ENCODE peak calls at places on chromosome 2, in seven cellular contexts. W, A, G, X, B, J and T are unnamed samples.

GRCh38 chr2:173708757-173709156 is 256.4 kb downstream of the SP3 start:
- DNase-seq in W (no peak), G (peak), J (peak), A (no peak), X (no peak), B (no peak), T (no peak)

GRCh38 chr2:62505109-62505508 is 886 bp downstream of the TMEM17 start:
- DNase-seq in W (no peak), G (no peak), X (no peak), J (no peak), B (no peak), A (no peak), T (no peak)

GRCh38 chr2:37711831-37712230 is 40.4 kb upstream of the CDC42EP3 start:
- DNase-seq in X (no peak), B (no peak), W (no peak), J (no peak), G (no peak), A (no peak), T (no peak)

GRCh38 chr2:232327089-232328037 is 51.2 kb upstream of the ALPP start:
- DNase-seq in J (peak), B (no peak), G (peak), X (peak), W (peak), A (peak), T (peak)

GRCh38 chr2:230956827-230957755 is 32.0 kb upstream of the GPR55 start:
- DNase-seq in A (peak), G (peak), X (peak), B (peak), J (peak), W (peak), T (peak)

GRCh38 chr2:181483221-181483620 is 26.0 kb downstream of the ITGA4 start:
- DNase-seq in W (no peak), B (no peak), G (no peak), X (no peak), A (no peak), J (no peak), T (no peak)

GRCh38 chr2:236512902-236513433 is 56.7 kb upstream of the ACKR3 start:
- DNase-seq in G (peak), X (peak), B (peak), J (peak), A (peak), W (peak), T (peak)

GRCh38 chr2:202944403-202944802 is 32.3 kb downstream of the CARF start:
- DNase-seq in J (no peak), W (no peak), G (no peak), X (no peak), B (no peak), A (no peak), T (no peak)

GRCh38 chr2:119943058-119943457 is 69.8 kb upstream of the EPB41L5 start:
- DNase-seq in J (no peak), X (no peak), W (no peak), G (no peak), B (no peak), A (no peak), T (no peak)

GRCh38 chr2:160282063-160282580 is 82.0 kb upstream of the ITGB6 start:
- DNase-seq in J (no peak), A (no peak), G (no peak), W (no peak), B (no peak), X (no peak), T (no peak)

GRCh38 chr2:41182961-41183360 is 731.1 kb upstream of the SLC8A1 start:
- DNase-seq in X (no peak), A (no peak), W (no peak), G (no peak), B (no peak), J (no peak), T (no peak)

GRCh38 chr2:164818149-164819136 is 23.2 kb downstream of the COBLL1 start:
- DNase-seq in A (peak), W (no peak), X (no peak), B (no peak), J (no peak), G (no peak), T (no peak)

GRCh38 chr2:200189964-200190363 is 116.5 kb upstream of the SPATS2L start:
- DNase-seq in G (no peak), B (no peak), W (no peak), J (no peak), A (no peak), X (no peak), T (no peak)

GRCh38 chr2:216590780-216591179 is 42.4 kb upstream of the IGFBP2 start:
- DNase-seq in J (peak), W (no peak), B (no peak), X (peak), G (peak), A (peak), T (no peak)

GRCh38 chr2:15797231-15797945 is 143.0 kb upstream of the MYCN start:
- DNase-seq in A (no peak), W (no peak), B (no peak), J (no peak), G (no peak), X (no peak), T (no peak)

GRCh38 chr2:196171946-196172345 is 568 bp upstream of the STK17B start:
- DNase-seq in G (no peak), B (no peak), J (no peak), A (no peak), W (no peak), X (no peak), T (no peak)

GRCh38 chr2:29719626-29720025 is 201.8 kb downstream of the ALK start:
- DNase-seq in W (no peak), G (no peak), J (no peak), B (no peak), A (no peak), X (no peak), T (no peak)

GRCh38 chr2:98570356-98570755 is 38.0 kb downstream of the COA5 start:
- DNase-seq in J (no peak), A (no peak), G (no peak), X (no peak), B (no peak), W (no peak), T (peak)

GRCh38 chr2:168545439-168546082 is 89.5 kb downstream of the CERS6 start:
- DNase-seq in G (no peak), W (peak), X (no peak), J (peak), B (no peak), A (no peak), T (no peak)

GRCh38 chr2:21438949-21439348 is 315.2 kb downstream of the TDRD15 start:
- DNase-seq in J (no peak), A (peak), G (peak), W (no peak), B (no peak), X (peak), T (no peak)

GRCh38 chr2:204948364-204948763 is 403.1 kb downstream of the PARD3B start:
- DNase-seq in G (no peak), A (no peak), B (no peak), J (no peak), W (no peak), X (no peak), T (no peak)

GRCh38 chr2:132929786-132930185 is 259.8 kb upstream of the LYPD1 start:
- DNase-seq in X (peak), G (no peak), W (no peak), B (no peak), A (no peak), J (no peak), T (no peak)

GRCh38 chr2:105653313-105653712 is 91.4 kb upstream of the NCK2 start:
- DNase-seq in W (no peak), X (no peak), A (no peak), G (no peak), J (no peak), B (no peak), T (no peak)

GRCh38 chr2:195561205-195562032 is 95.6 kb upstream of the SLC39A10 start:
- DNase-seq in J (no peak), A (no peak), W (no peak), G (no peak), X (no peak), B (peak), T (no peak)

GRCh38 chr2:26850565-26850964 is 2.6 kb downstream of the DPYSL5 start:
- DNase-seq in B (no peak), X (no peak), J (no peak), G (no peak), A (no peak), W (no peak), T (no peak)

GRCh38 chr2:169828141-169828811 is 1.0 kb downstream of the UBR3 start:
- DNase-seq in X (peak), J (peak), G (peak), B (peak), W (no peak), A (peak), T (no peak)

GRCh38 chr2:226721541-226721940 is 78.1 kb downstream of the IRS1 start:
- DNase-seq in J (peak), G (no peak), A (peak), X (peak), B (no peak), W (no peak), T (no peak)

GRCh38 chr2:193502363-193503035 is 1307.8 kb upstream of the TMEFF2 start:
- DNase-seq in J (no peak), G (no peak), X (peak), B (no peak), W (no peak), A (no peak), T (no peak)

GRCh38 chr2:28263690-28264089 is 129.0 kb upstream of the FOSL2 start:
- DNase-seq in B (no peak), J (no peak), G (no peak), W (no peak), A (no peak), X (no peak), T (no peak)

GRCh38 chr2:149050188-149050587 is 11.7 kb downstream of the LYPD6B start:
- DNase-seq in J (no peak), A (no peak), B (peak), W (no peak), G (no peak), X (no peak), T (no peak)

GRCh38 chr2:229852565-229852964 is 69.2 kb downstream of the TRIP12 start:
- DNase-seq in W (no peak), B (peak), J (peak), G (peak), X (peak), A (peak), T (peak)

GRCh38 chr2:575030-575727 is 102.0 kb downstream of the TMEM18 start:
- DNase-seq in X (no peak), J (no peak), A (no peak), W (no peak), B (no peak), G (no peak), T (no peak)

GRCh38 chr2:41434991-41435390 is 612.8 kb upstream of the PKDCC start:
- DNase-seq in A (no peak), X (no peak), B (no peak), G (no peak), J (no peak), W (no peak), T (no peak)

GRCh38 chr2:197209274-197209673 is 101.3 kb downstream of the ANKRD44 start:
- DNase-seq in W (no peak), B (no peak), X (no peak), G (no peak), J (no peak), A (no peak), T (no peak)

GRCh38 chr2:197208841-197209240 is 101.7 kb downstream of the ANKRD44 start:
- DNase-seq in J (no peak), W (no peak), G (no peak), A (no peak), X (no peak), B (no peak), T (no peak)

GRCh38 chr2:197208029-197208428 is 102.6 kb downstream of the ANKRD44 start:
- DNase-seq in W (no peak), A (no peak), B (no peak), J (no peak), X (no peak), G (no peak), T (no peak)

GRCh38 chr2:197210450-197210849 is 100.1 kb downstream of the ANKRD44 start:
- DNase-seq in A (no peak), G (no peak), B (no peak), X (no peak), W (no peak), J (no peak), T (no peak)

GRCh38 chr2:197209742-197210408 is 100.7 kb downstream of the ANKRD44 start:
- DNase-seq in G (no peak), A (no peak), X (no peak), B (peak), W (no peak), J (no peak), T (no peak)
- TF ChIP-seq POLR2A in G (no peak), A (no peak), X (no peak), B (no peak), W (no peak), J (no peak), T (no peak)

GRCh38 chr2:95024960-95025405 is 525 bp upstream of the MAL start:
- DNase-seq in B (no peak), G (no peak), X (no peak), J (no peak), W (no peak), A (no peak), T (no peak)
- H3K27ac ChIP-seq in B (no peak), G (no peak), X (no peak), J (no peak), W (no peak), A (no peak), T (no peak)

DNA sequence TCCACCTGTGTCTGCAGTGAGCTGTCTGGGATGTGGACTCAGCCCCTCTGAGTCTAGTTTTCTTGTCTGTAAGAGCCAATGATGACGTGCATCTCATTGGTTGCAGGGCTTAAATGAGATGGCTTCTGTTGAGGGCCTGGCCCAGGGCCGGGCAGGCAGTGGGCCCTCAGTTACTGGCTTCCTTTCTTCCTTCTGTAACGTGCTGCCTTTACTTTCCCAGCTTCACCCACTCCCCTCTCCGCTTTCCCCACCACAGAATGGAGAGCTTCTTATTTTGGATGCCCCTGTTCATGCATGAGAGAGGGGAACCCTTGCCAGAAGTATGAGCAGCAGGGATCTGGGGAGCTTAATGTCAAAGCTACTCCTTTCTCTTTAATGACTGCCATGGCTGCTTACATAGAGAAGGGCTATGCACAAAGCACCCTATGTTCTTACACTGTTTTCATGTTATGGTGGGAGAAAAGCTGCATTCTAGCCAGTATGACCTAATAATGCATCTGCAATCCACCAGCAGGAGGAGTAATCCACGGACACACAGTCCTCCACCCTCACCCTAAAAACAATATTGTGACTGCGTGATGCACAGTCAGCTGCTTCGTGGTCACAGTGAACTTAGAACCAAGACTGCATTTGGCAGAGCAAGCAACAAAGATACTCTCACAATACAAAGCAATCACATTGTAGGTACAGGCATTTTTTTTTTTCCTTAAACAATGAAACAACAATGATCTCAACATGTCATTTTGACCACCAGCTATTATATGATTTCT is 37.2 kb downstream of the CREG2 start:
- DNase-seq in X (no peak), B (no peak), J (no peak), A (peak), W (no peak), G (no peak), T (no peak)
- TF ChIP-seq CTCF in X (no peak), B (no peak), J (peak), A (no peak), W (peak), G (no peak), T (no peak)

GRCh38 chr2:23939054-23939436 is 1.2 kb upstream of the UBXN2A start:
- DNase-seq in A (no peak), J (no peak), W (no peak), X (no peak), B (no peak), G (no peak), T (no peak)

GRCh38 chr2:23941644-23942043 is 1.4 kb downstream of the UBXN2A start:
- DNase-seq in G (no peak), W (no peak), J (no peak), X (no peak), B (no peak), A (no peak), T (no peak)

GRCh38 chr2:23940976-23941605 is 828 bp downstream of the UBXN2A start:
- DNase-seq in B (peak), J (no peak), A (peak), X (no peak), W (no peak), G (no peak), T (no peak)

GRCh38 chr2:23943666-23944065 is 3.4 kb downstream of the UBXN2A start:
- DNase-seq in G (no peak), W (no peak), A (no peak), X (no peak), J (no peak), B (no peak), T (no peak)

GRCh38 chr2:23940262-23940975 is at the start of gene UBXN2A:
- DNase-seq in J (peak), A (peak), B (no peak), W (peak), G (peak), X (peak), T (peak)
- TF ChIP-seq POLR2A in J (peak), A (peak), B (peak), W (peak), G (peak), X (no peak), T (peak)